ENCODE peak calls at places on chromosomes 12 and 14, in seven cellular contexts. T is bronchial epithelial cell, K is SK-N-SH, L is upper lobe of left lung, N is IMR-90, C is pancreas, M is left lung. P is an unnamed sample.
A peak's percentile ranks its signal among the peaks of the same experiment; 100 is the strongest.

GRCh38 chr14:96086574-96087077 is 47.5 kb downstream of the C14orf132 start:
- DNase-seq in N (peak; percentile 25), T (peak; percentile 21), C (no peak), L (peak; percentile 51), M (peak; percentile 28), K (no peak), P (no peak)

GRCh38 chr14:52018252-52018651 is 28.9 kb downstream of the RTRAF start:
- DNase-seq in K (no peak), C (no peak), T (peak; percentile 23), N (no peak), M (no peak), L (no peak), P (no peak)

GRCh38 chr14:95290769-95291440 is 28.8 kb downstream of the CLMN start:
- DNase-seq in K (peak; percentile 65), L (no peak), N (no peak), T (peak; percentile 72), C (peak; percentile 96), M (no peak), P (peak; percentile 47)

GRCh38 chr12:95492462-95492861 is 18.5 kb downstream of the METAP2 start:
- DNase-seq in N (no peak), L (no peak), T (no peak), M (no peak), C (no peak), K (no peak), P (no peak)

GRCh38 chr12:117685115-117685926 is 283.5 kb downstream of the KSR2 start:
- DNase-seq in M (peak; percentile 39), K (peak; percentile 84), N (no peak), L (no peak), T (no peak), C (peak; percentile 69), P (no peak)

GRCh38 chr12:12466157-12466556 is 96.5 kb downstream of the DUSP16 start:
- DNase-seq in T (no peak), L (no peak), K (no peak), M (no peak), C (no peak), N (no peak), P (no peak)

GRCh38 chr12:32264995-32265394 is 134.4 kb upstream of the FGD4 start:
- DNase-seq in K (no peak), M (no peak), N (peak; percentile 68), C (no peak), T (no peak), L (no peak), P (peak; percentile 28)

GRCh38 chr12:54592316-54592715 is 3.9 kb upstream of the PPP1R1A start:
- DNase-seq in K (no peak), L (no peak), C (no peak), N (peak; percentile 1), T (peak; percentile 48), M (no peak), P (no peak)

GRCh38 chr12:27351476-27351875 is 18.8 kb downstream of the BMAL2 start:
- DNase-seq in N (no peak), L (no peak), T (no peak), M (no peak), C (no peak), K (no peak), P (no peak)

DNA sequence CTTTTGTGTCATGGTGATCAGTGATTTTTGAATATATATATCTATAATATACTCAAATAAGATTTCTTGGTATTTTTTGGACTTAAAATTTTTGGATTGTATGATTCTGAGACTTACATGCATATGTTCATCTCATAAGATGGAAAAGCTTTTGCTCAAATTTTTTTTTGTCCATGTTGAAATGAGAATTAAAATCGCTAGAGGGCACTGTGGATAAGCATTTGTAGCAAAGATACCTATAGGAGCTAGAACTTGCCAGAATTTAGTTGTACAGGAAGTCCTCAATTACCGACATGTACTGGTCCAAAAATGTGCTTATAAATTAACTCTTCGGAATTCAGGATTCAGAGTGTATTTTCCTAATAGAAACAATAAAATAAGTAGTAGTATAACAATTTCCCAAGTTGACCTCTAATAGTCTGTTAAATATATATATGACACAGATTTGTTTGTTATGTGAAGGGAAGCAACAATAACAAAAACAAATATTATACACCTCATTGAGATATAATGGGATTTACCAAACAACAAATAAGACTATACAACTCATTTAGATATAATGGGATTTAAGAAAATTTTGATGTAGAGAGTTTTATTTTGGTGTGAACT is 179.6 kb downstream of the TMEM117 start:
- DNase-seq in T (peak; percentile 67), N (peak; percentile 66), M (no peak), L (no peak), C (no peak), K (peak; percentile 23), P (peak; percentile 39)
- TF ChIP-seq CTCF in T (peak; percentile 40), N (peak; percentile 66), M (peak; percentile 17), L (no peak), C (peak; percentile 9), K (peak; percentile 73), P (peak; percentile 25)

DNA sequence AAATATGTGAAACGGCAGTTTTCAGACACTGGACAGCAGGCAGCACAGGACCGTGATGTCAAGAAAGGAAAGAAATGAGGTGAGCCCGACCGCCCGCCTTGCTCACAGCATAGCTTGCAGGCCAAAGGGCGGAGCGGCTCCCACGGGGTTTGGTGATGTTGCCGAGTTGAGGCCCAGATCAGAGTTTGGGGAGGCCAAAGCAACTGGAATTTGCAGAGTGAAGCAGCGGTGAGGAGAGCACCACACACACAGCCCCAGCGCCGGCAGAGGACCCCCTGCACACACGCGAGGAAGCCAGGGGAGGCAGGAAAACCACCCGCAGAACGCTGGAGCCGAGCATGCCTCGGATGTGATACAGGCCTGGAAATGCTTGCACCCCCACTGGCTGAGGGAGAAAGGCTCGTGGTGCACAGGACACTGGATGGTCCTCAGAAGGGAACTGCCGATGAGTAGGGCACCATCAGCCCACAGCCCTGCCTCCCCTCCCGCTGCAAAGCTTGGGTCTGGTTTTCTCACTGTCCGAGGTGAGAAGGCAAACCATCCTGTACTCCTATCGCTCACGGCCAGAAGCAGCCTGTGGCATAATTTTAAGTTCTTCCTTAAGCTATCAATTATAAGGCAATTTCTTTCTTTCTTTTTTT is 25.7 kb upstream of the PLD4 start:
- DNase-seq in C (peak; percentile 57), M (no peak), K (no peak), N (no peak), T (no peak), L (peak; percentile 54), P (no peak)
- TF ChIP-seq CTCF in C (no peak), M (no peak), K (no peak), N (no peak), T (no peak), L (no peak), P (no peak)

DNA sequence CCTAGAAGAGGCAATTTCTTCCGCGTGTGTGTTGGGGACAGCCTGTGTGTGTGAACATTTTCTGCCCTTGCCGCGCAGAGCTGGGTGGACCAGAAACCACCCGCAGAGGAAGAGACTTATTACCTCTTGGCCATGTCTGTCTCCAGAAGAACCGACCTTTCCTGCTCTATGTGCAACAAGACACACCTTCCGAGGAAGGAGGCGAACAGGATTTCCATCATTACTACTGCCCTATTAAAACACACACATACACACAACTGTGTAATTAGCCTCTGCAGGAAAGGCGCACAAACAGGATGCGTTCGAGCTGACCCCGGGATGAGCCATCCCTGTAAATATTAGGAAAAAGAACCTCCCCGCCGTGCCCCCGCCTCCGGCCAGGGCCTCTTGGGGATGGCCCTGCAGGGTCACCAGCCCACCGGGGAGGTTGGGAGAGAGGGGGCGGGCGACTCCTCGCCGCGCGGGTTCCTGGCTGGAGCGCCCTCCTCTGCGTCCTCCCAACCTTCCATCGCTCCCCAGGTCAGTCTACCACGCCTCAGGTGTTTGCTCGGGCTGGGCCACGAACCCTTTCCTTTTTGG is 484 bp upstream of the PRKCH start:
- DNase-seq in M (no peak), N (no peak), C (no peak), L (peak; percentile 21), T (peak; percentile 39), K (peak; percentile 14), P (no peak)
- TF ChIP-seq CTCF in M (no peak), N (no peak), C (no peak), L (no peak), T (no peak), K (no peak), P (no peak)

GRCh38 chr12:1531160-1531653 is 63.2 kb downstream of the FBXL14 start:
- DNase-seq in T (no peak), M (no peak), C (peak; percentile 70), L (peak; percentile 86), K (no peak), N (no peak), P (peak; percentile 59)
- TF ChIP-seq CTCF in T (no peak), M (no peak), C (no peak), L (no peak), K (no peak), N (no peak), P (no peak)

GRCh38 chr14:37565550-37565949 is 29.5 kb downstream of the FOXA1 start:
- DNase-seq in K (no peak), N (no peak), L (no peak), M (no peak), T (no peak), C (no peak), P (no peak)
- TF ChIP-seq CTCF in K (no peak), N (peak; percentile 16), L (no peak), M (no peak), T (peak; percentile 10), C (no peak), P (no peak)

GRCh38 chr12:103505371-103506236 is 9.8 kb upstream of the C12orf42 start:
- DNase-seq in N (no peak), L (no peak), M (no peak), T (peak; percentile 96), C (no peak), K (no peak), P (peak; percentile 83)
- TF ChIP-seq CTCF in N (no peak), L (no peak), M (no peak), T (no peak), C (no peak), K (no peak), P (no peak)

GRCh38 chr14:33317675-33318074 is 379.0 kb downstream of the NPAS3 start:
- DNase-seq in M (no peak), L (no peak), T (no peak), C (no peak), N (no peak), K (no peak), P (no peak)

GRCh38 chr14:33315721-33316120 is 377.0 kb downstream of the NPAS3 start:
- DNase-seq in K (no peak), C (no peak), T (no peak), L (no peak), M (no peak), N (no peak), P (no peak)

DNA sequence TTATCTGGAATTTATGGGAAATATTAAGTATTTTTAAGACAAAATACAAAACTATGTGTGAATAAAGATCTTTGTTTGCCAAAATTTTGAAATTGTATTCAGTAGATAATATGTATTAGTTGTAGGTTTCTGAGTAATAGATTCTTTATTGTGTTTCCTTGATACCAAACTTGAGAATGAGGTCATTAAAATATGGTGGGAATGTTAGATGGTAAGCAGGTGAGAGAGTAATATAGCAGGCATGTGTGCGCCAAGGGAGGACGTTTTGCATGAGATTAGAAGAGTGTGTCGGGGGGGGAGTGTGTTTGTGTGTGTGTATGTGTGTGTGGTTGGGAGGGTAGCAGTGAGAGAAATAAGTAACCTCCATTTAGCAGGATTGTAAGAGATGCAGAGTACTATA is 376.5 kb downstream of the NPAS3 start:
- DNase-seq in C (no peak), M (no peak), L (no peak), N (no peak), K (no peak), T (no peak), P (no peak)
- TF ChIP-seq CTCF in C (no peak), M (no peak), L (no peak), N (no peak), K (no peak), T (no peak), P (no peak)